ENCODE peak calls at places on chromosomes 5 and 9, in ten cellular contexts. G is lung; C is HTR-8/SVneo; J is suprapubic skin; A is fibroblast of pulmonary artery; E is CD4-positive, alpha-beta memory T cell; M is stimulated activated CD8-positive, alpha-beta memory T cell treated with anti-CD3 and anti-CD28 coated beads, Interleukin-12 subunit alpha, Interleukin-12 subunit beta, amount 100 ng/mL, for 4 hours; O is ACHN; Q is naive thymus-derived CD8-positive, alpha-beta T cell; Z is neural crest cell. I is an unnamed sample.

GRCh38 chr9:31996331-31996730 is 388.1 kb upstream of the ACO1 start:
- DNase-seq in Z (no peak), G (no peak), J (no peak), A (no peak), Q (no peak), C (no peak), M (no peak), O (peak; percentile 2), E (no peak), I (no peak)

GRCh38 chr5:35803221-35803651 is 53.5 kb upstream of the IL7R start:
- DNase-seq in M (no peak), Z (peak; percentile 10), E (peak; percentile 40), C (peak; percentile 44), J (no peak), A (peak; percentile 53), O (no peak), G (no peak), Q (peak; percentile 39), I (no peak)

GRCh38 chr5:52989025-52989780 is at the start of gene ITGA2:
- DNase-seq in G (peak; percentile 66), Q (peak; percentile 27), A (peak; percentile 53), E (peak; percentile 17), C (peak; percentile 56), O (peak; percentile 70), Z (peak; percentile 27), M (no peak), J (peak; percentile 80), I (no peak)

GRCh38 chr5:174339130-174339529 is 293.6 kb downstream of the NSG2 start:
- DNase-seq in Q (no peak), O (no peak), G (no peak), C (no peak), A (no peak), J (no peak), M (no peak), Z (no peak), E (no peak), I (no peak)

GRCh38 chr5:40409600-40409999 is 270.1 kb upstream of the PTGER4 start:
- DNase-seq in Q (peak; percentile 79), M (no peak), A (no peak), C (no peak), G (no peak), Z (no peak), O (no peak), E (peak; percentile 66), J (no peak), I (no peak)

GRCh38 chr5:148827723-148828122 is 1.3 kb downstream of the ADRB2 start:
- DNase-seq in Q (no peak), O (no peak), E (no peak), M (no peak), J (no peak), Z (no peak), A (no peak), C (no peak), G (no peak), I (peak; percentile 71)

GRCh38 chr5:3310551-3311340 is 284.9 kb upstream of the IRX1 start:
- DNase-seq in E (no peak), A (peak; percentile 39), Z (peak; percentile 23), C (no peak), J (no peak), Q (no peak), G (no peak), O (peak; percentile 5), M (no peak), I (no peak)

GRCh38 chr9:86082870-86083269 is 16.5 kb downstream of the GOLM1 start:
- DNase-seq in E (no peak), M (no peak), O (no peak), G (no peak), C (no peak), Q (no peak), A (no peak), Z (no peak), J (no peak), I (no peak)

GRCh38 chr9:74610523-74611061 is 113.5 kb downstream of the RORB start:
- DNase-seq in C (no peak), G (no peak), M (no peak), O (no peak), A (no peak), Q (no peak), E (no peak), J (no peak), Z (no peak), I (no peak)

GRCh38 chr5:143237664-143238063 is 165.8 kb downstream of the NR3C1 start:
- DNase-seq in C (no peak), J (no peak), A (no peak), M (no peak), G (no peak), Q (no peak), O (no peak), Z (no peak), E (no peak), I (no peak)

GRCh38 chr9:115923903-115924668 is 229.5 kb upstream of the PAPPA start:
- DNase-seq in G (no peak), E (no peak), Z (no peak), M (no peak), Q (no peak), A (peak; percentile 99), J (no peak), O (no peak), C (peak; percentile 32), I (no peak)

GRCh38 chr9:121322037-121322736 is 47.9 kb downstream of the STOM start:
- DNase-seq in Z (no peak), E (no peak), J (no peak), O (peak; percentile 19), Q (no peak), C (peak; percentile 50), G (no peak), M (no peak), A (peak; percentile 96), I (no peak)

GRCh38 chr5:112684121-112684520 is 53.6 kb upstream of the APC start:
- DNase-seq in E (no peak), C (no peak), A (no peak), G (no peak), Z (no peak), O (no peak), J (no peak), Q (no peak), M (no peak), I (peak; percentile 91)

GRCh38 chr5:133993152-133993548 is 11.6 kb downstream of the VDAC1 start:
- DNase-seq in J (no peak), E (no peak), C (no peak), A (peak; percentile 60), O (no peak), M (no peak), Z (no peak), G (no peak), Q (no peak), I (no peak)

GRCh38 chr9:16143947-16144890 is 591.4 kb downstream of the CCDC171 start:
- DNase-seq in C (peak; percentile 69), J (no peak), O (no peak), Z (no peak), G (no peak), M (no peak), E (no peak), Q (no peak), A (no peak), I (no peak)

GRCh38 chr9:103941104-103941503 is 153.0 kb upstream of the SMC2 start:
- DNase-seq in A (no peak), Q (no peak), E (no peak), G (no peak), M (no peak), C (no peak), O (no peak), Z (no peak), J (no peak), I (no peak)

GRCh38 chr5:44952376-44952775 is 143.6 kb downstream of the MRPS30 start:
- DNase-seq in Q (no peak), J (no peak), A (peak; percentile 31), C (peak; percentile 29), O (peak; percentile 49), M (no peak), Z (no peak), G (no peak), E (no peak), I (peak; percentile 75)

GRCh38 chr5:31149072-31149471 is 44.4 kb upstream of the CDH6 start:
- DNase-seq in C (no peak), E (no peak), Q (no peak), O (peak; percentile 4), J (no peak), A (peak; percentile 47), G (no peak), Z (no peak), M (no peak), I (no peak)

GRCh38 chr9:976258-976804 is at the start of gene DMRT3:
- DNase-seq in Z (peak; percentile 26), J (no peak), C (no peak), A (no peak), O (no peak), Q (no peak), E (no peak), G (no peak), M (no peak), I (no peak)

GRCh38 chr9:13716620-13717019 is 437.1 kb upstream of the MPDZ start:
- DNase-seq in Z (no peak), M (no peak), J (no peak), Q (no peak), A (no peak), O (no peak), G (no peak), E (no peak), C (no peak), I (no peak)

GRCh38 chr5:132064140-132064539 is 3.7 kb downstream of the IL3 start:
- DNase-seq in G (no peak), J (no peak), M (no peak), C (no peak), Z (no peak), O (no peak), E (no peak), A (no peak), Q (no peak), I (no peak)

GRCh38 chr5:180018661-180019060 is 52.9 kb downstream of the RNF130 start:
- DNase-seq in G (no peak), J (no peak), Q (no peak), O (no peak), E (no peak), A (no peak), C (no peak), Z (no peak), M (no peak), I (no peak)

I was measured in Karpas-422.